ENCODE peak calls at places on chromosome 11, in five cellular contexts. U, N, H, Y and X are unnamed samples.

GRCh38 chr11:3905080-3905953 is 49.9 kb downstream of the STIM1 start:
- DNase-seq in Y (no peak), N (peak), H (peak), U (peak), X (no peak)

GRCh38 chr11:120035756-120036155 is 102.2 kb downstream of the TRIM29 start:
- DNase-seq in Y (no peak), N (no peak), U (no peak), H (no peak), X (no peak)

GRCh38 chr11:59822989-59823566 is 12.5 kb upstream of the MRPL16 start:
- DNase-seq in Y (no peak), N (no peak), U (peak), H (peak), X (no peak)

GRCh38 chr11:6599449-6599848 is 4.0 kb downstream of the RRP8 start:
- DNase-seq in U (no peak), Y (no peak), N (no peak), H (no peak), X (no peak)

GRCh38 chr11:65868076-65868667 is 4.4 kb downstream of the EFEMP2 start:
- DNase-seq in Y (no peak), U (no peak), H (no peak), N (no peak), X (peak)

GRCh38 chr11:313304-313786 is 495 bp upstream of the IFITM1 start:
- DNase-seq in H (no peak), Y (no peak), U (no peak), N (no peak), X (peak)

GRCh38 chr11:123742334-123742733 is 874 bp upstream of the ZNF202 start:
- DNase-seq in Y (no peak), N (no peak), U (no peak), H (no peak), X (no peak)

GRCh38 chr11:70584786-70585545 is 186.6 kb downstream of the CTTN start:
- DNase-seq in H (no peak), N (no peak), Y (no peak), U (no peak), X (no peak)

GRCh38 chr11:124315052-124315451 is 1.3 kb upstream of the OR8D1 start:
- DNase-seq in Y (no peak), N (no peak), U (no peak), H (peak), X (no peak)

GRCh38 chr11:94933225-94934130 is 39.9 kb downstream of the CWC15 start:
- DNase-seq in U (no peak), Y (no peak), N (no peak), H (peak), X (peak)

GRCh38 chr11:46920709-46921108 is 2.4 kb upstream of the LRP4 start:
- DNase-seq in U (no peak), H (peak), N (no peak), Y (no peak), X (no peak)

GRCh38 chr11:59429924-59430516 is 3.8 kb upstream of the OR5A2 start:
- DNase-seq in H (peak), N (peak), U (peak), Y (no peak), X (no peak)

GRCh38 chr11:18775492-18776292 is 15.9 kb downstream of the PTPN5 start:
- DNase-seq in U (peak), Y (no peak), N (peak), H (peak), X (no peak)

GRCh38 chr11:109329716-109330115 is 92.3 kb upstream of the C11orf87 start:
- DNase-seq in N (no peak), H (no peak), Y (no peak), U (no peak), X (no peak)

GRCh38 chr11:6962141-6962540 is 35.9 kb downstream of the ZNF215 start:
- DNase-seq in Y (no peak), H (no peak), U (no peak), N (no peak), X (no peak)

GRCh38 chr11:83222499-83222898 is 29.0 kb downstream of the ANKRD42 start:
- DNase-seq in N (no peak), H (peak), Y (no peak), U (no peak), X (no peak)

GRCh38 chr11:92399702-92400101 is 175.1 kb downstream of the FAT3 start:
- DNase-seq in N (no peak), U (no peak), Y (no peak), H (no peak), X (no peak)

GRCh38 chr11:83120328-83120727 is 36.6 kb upstream of the PCF11 start:
- DNase-seq in H (peak), N (no peak), U (no peak), Y (no peak), X (no peak)

GRCh38 chr11:1832989-1833365 is 1.8 kb upstream of the SYT8 start:
- DNase-seq in N (no peak), Y (no peak), H (no peak), U (no peak), X (peak)

GRCh38 chr11:133040289-133040893 is 491.9 kb downstream of the OPCML start:
- DNase-seq in N (no peak), U (no peak), Y (no peak), H (no peak), X (no peak)

GRCh38 chr11:115659061-115659963 is 155.1 kb upstream of the CADM1 start:
- DNase-seq in N (no peak), U (peak), H (no peak), Y (no peak), X (no peak)

GRCh38 chr11:64900263-64900678 is 16.7 kb downstream of the ATG2A start:
- DNase-seq in H (peak), N (peak), Y (no peak), U (peak), X (no peak)